ENCODE peak calls at places on chromosomes 6 and 20, in six cellular contexts. A is SJSA1; M is aorta; P is CD4-positive, alpha-beta memory T cell; K is stomach; T is right cardiac atrium. D is an unnamed sample.
A peak's percentile ranks its signal among the peaks of the same experiment; 100 is the strongest.

GRCh38 chr6:138465007-138465645 is 34.2 kb downstream of the NHSL1 start:
- DNase-seq in A (peak; percentile 73), M (no peak), P (no peak), K (no peak), T (no peak), D (no peak)

GRCh38 chr6:37059344-37060194 is 54.1 kb downstream of the FGD2 start:
- DNase-seq in A (peak; percentile 95), M (peak; percentile 81), P (no peak), K (peak; percentile 65), T (peak; percentile 81), D (peak; percentile 85)

GRCh38 chr6:14258117-14258516 is 140.5 kb downstream of the CD83 start:
- DNase-seq in A (no peak), M (no peak), P (no peak), K (no peak), T (no peak), D (no peak)

GRCh38 chr6:129138739-129139405 is 255.9 kb downstream of the LAMA2 start:
- DNase-seq in A (no peak), M (no peak), P (no peak), K (no peak), T (no peak), D (no peak)

GRCh38 chr6:63636516-63636968 is 940 bp downstream of the PHF3 start:
- DNase-seq in A (peak; percentile 44), M (peak; percentile 67), P (peak; percentile 37), K (peak; percentile 65), T (peak; percentile 72), D (peak; percentile 78)

GRCh38 chr6:11054722-11055121 is 10.6 kb upstream of the ELOVL2 start:
- DNase-seq in A (no peak), M (no peak), P (no peak), K (no peak), T (no peak), D (no peak)

GRCh38 chr6:70686548-70687133 is 19.0 kb downstream of the SMAP1 start:
- DNase-seq in A (no peak), M (no peak), P (peak; percentile 38), K (no peak), T (no peak), D (no peak)

GRCh38 chr6:134936927-134937326 is 13.0 kb downstream of the ALDH8A1 start:
- DNase-seq in A (no peak), M (no peak), P (no peak), K (no peak), T (no peak), D (no peak)

GRCh38 chr20:51322164-51322707 is 220.3 kb downstream of the NFATC2 start:
- DNase-seq in A (no peak), M (no peak), P (no peak), K (no peak), T (no peak), D (no peak)

GRCh38 chr20:51661609-51662178 is 106.5 kb downstream of the ATP9A start:
- DNase-seq in A (peak; percentile 72), M (no peak), P (peak; percentile 39), K (no peak), T (no peak), D (no peak)

GRCh38 chr6:106974337-106974998 is at the start of gene CD24:
- DNase-seq in A (peak; percentile 76), M (no peak), P (no peak), K (peak; percentile 86), T (peak; percentile 50), D (no peak)

GRCh38 chr6:8157839-8158238 is 55.5 kb upstream of the EEF1E1 start:
- DNase-seq in A (no peak), M (no peak), P (no peak), K (no peak), T (no peak), D (no peak)

GRCh38 chr6:55175078-55175777 is 913 bp downstream of the HCRTR2 start:
- DNase-seq in A (no peak), M (no peak), P (no peak), K (no peak), T (no peak), D (no peak)

GRCh38 chr20:20413801-20414200 is 45.9 kb downstream of the INSM1 start:
- DNase-seq in A (no peak), M (no peak), P (no peak), K (no peak), T (no peak), D (no peak)

GRCh38 chr6:29559524-29560287 is at the start of gene UBD:
- DNase-seq in A (no peak), M (no peak), P (no peak), K (no peak), T (no peak), D (no peak)

GRCh38 chr6:32191696-32192607 is 491 bp downstream of the GPSM3 start:
- DNase-seq in A (no peak), M (no peak), P (no peak), K (no peak), T (no peak), D (no peak)

GRCh38 chr6:108115598-108116058 is 41.1 kb upstream of the OSTM1 start:
- DNase-seq in A (no peak), M (no peak), P (no peak), K (peak; percentile 66), T (peak; percentile 61), D (peak; percentile 50)

GRCh38 chr6:162119349-162119748 is 608.2 kb downstream of the PRKN start:
- DNase-seq in A (no peak), M (peak; percentile 63), P (no peak), K (no peak), T (peak; percentile 39), D (peak; percentile 26)

GRCh38 chr20:63556873-63557478 is 3.0 kb downstream of the FNDC11 start:
- DNase-seq in A (no peak), M (no peak), P (no peak), K (no peak), T (no peak), D (no peak)

GRCh38 chr6:49515485-49516146 is 15.9 kb downstream of the GLYATL3 start:
- DNase-seq in A (no peak), M (no peak), P (no peak), K (no peak), T (no peak), D (no peak)

GRCh38 chr6:166341464-166341863 is 881 bp downstream of the SFT2D1 start:
- DNase-seq in A (no peak), M (no peak), P (peak; percentile 33), K (no peak), T (no peak), D (no peak)

GRCh38 chr6:25173232-25173631 is 105.9 kb upstream of the CARMIL1 start:
- DNase-seq in A (no peak), M (no peak), P (no peak), K (no peak), T (no peak), D (no peak)

GRCh38 chr6:25175216-25175615 is 104.0 kb upstream of the CARMIL1 start:
- DNase-seq in A (no peak), M (no peak), P (no peak), K (no peak), T (no peak), D (no peak)

GRCh38 chr6:25172819-25173218 is 106.4 kb upstream of the CARMIL1 start:
- DNase-seq in A (peak; percentile 79), M (no peak), P (no peak), K (no peak), T (no peak), D (no peak)

GRCh38 chr6:25174678-25175077 is 104.5 kb upstream of the CARMIL1 start:
- DNase-seq in A (no peak), M (no peak), P (no peak), K (no peak), T (no peak), D (no peak)

DNA sequence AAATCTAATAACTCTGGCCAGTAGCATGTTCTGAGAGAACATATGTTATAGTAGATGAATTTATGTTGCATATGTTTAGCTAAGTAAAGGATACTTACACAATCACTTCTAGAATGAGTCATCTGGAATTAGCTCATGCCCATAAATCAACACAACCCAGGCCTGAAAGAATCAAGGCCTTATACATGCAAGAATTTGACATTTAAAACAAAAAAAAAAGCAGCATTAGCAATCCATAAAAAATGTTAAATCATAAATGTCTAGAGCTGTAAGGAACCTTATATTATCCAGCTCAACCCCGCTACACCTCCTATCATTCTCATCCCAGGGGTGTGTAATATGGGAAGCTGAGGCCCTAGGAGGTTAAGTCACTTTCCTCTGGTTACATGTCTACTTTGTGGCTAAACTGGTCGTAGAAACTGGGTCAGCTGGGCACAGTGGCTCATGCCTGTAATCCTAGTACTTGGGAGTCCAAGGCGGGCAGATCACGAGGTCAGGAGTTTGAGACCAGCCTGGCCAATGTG is 105.2 kb upstream of the CARMIL1 start:
- DNase-seq in A (no peak), M (no peak), P (no peak), K (no peak), T (no peak), D (peak; percentile 48)
- H3K4me1 ChIP-seq in A (peaks cover 47% of the 10 kb centered on the region), M (peaks cover 6% of the 10 kb centered on the region), P (no peaks in the 10 kb centered on the region), K (peaks cover 46% of the 10 kb centered on the region), T (peaks cover 6% of the 10 kb centered on the region), D (peaks cover 72% of the 10 kb centered on the region)

DNA sequence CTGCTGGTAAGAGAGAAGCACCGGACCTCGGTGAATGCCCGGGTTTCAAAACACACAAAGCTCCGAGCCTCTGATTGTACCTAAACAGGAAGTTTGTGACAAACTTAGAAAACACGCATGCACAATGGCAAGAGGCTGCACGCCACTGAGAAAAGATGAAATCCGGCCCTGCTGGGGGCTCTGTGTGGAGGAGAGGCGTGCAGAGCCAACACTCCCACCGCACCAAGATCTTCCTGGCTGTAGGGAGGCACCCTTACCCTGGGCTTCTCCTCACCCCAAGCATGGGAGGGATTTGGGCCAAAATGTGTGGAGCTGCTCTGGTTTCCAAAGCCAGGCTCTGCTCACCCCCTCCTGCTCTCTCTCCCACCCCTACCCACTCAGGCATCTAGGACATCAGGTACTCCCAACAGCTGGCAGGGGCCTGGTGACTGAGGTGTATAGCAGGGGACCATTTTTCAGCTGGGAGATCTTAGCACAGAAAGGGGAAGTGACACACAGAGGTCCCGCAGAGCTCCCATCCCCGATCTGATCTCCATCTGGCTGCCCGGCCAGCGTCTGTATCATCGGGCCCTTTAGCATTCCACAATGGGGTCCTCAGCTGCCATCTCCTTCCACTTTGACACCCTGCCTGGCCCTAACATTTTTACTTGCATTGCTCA is 84.2 kb downstream of the TRERF1 start:
- DNase-seq in A (peak; percentile 73), M (no peak), P (peak; percentile 29), K (no peak), T (no peak), D (peak; percentile 13)
- H3K4me1 ChIP-seq in A (peaks cover 49% of the 10 kb centered on the region), M (no peaks in the 10 kb centered on the region), P (peaks cover 72% of the 10 kb centered on the region), K (peaks cover 62% of the 10 kb centered on the region), T (peaks cover 5% of the 10 kb centered on the region), D (peaks cover 45% of the 10 kb centered on the region)

DNA sequence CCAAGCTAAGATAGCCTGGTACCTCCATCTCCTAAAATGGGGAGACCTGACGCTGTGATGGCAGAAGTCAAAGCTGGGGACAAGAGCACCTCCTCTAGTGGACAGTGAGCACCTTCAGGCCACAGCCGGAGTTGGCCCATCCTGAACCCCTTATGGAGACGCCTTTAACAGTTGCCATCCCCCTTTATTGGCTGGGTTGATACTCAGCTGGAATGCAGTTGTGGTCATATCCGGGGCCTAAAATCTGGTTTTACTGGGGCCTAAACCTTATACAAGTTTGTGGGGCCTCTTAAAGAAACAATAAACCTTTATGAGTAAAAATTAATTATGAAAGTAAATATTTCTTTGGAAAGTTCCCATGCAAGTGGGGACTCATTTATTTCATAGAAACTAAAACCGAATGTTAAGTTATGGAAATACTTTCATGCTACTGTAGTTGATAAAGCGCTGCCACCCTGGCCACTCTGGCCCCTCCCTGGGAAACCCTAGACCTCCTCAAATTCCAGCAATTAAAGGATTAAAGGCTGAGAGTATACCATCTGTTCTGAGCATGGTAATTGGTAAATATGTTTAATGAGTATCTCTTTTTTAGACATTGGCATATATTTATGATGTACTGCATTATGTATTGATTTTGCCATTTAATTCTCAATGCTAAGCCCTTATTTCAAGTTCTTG is 95.1 kb upstream of the SASH1 start:
- DNase-seq in A (no peak), M (no peak), P (no peak), K (no peak), T (no peak), D (no peak)
- H3K4me1 ChIP-seq in A (no peaks in the 10 kb centered on the region), M (peaks cover 2% of the 10 kb centered on the region), P (no peaks in the 10 kb centered on the region), K (no peaks in the 10 kb centered on the region), T (peaks cover 4% of the 10 kb centered on the region), D (no peaks in the 10 kb centered on the region)

GRCh38 chr6:315226-315625 is 22.9 kb downstream of the DUSP22 start:
- DNase-seq in A (no peak), M (no peak), P (no peak), K (no peak), T (no peak), D (no peak)
- H3K4me1 ChIP-seq in A (no peaks in the 10 kb centered on the region), M (no peaks in the 10 kb centered on the region), P (peaks cover 19% of the 10 kb centered on the region), K (peaks cover 23% of the 10 kb centered on the region), T (peaks cover 3% of the 10 kb centered on the region), D (no peaks in the 10 kb centered on the region)

D was measured in adrenal gland.